ENCODE peak calls at places on chromosome 3, in four cellular contexts. J is NCI-H460, E is mesothelial cell of epicardium, B is T-helper 2 cell. F is an unnamed sample.

GRCh38 chr3:174413057-174413912 is 445.8 kb upstream of the NAALADL2 start:
- DNase-seq in J (no peak), E (no peak), B (no peak), F (no peak)

GRCh38 chr3:190120161-190121060 is at the start of gene P3H2:
- DNase-seq in J (peak), E (peak), B (no peak), F (no peak)

GRCh38 chr3:178417736-178418135 is 118.5 kb upstream of the KCNMB2 start:
- DNase-seq in J (no peak), E (no peak), B (no peak), F (no peak)

GRCh38 chr3:101809178-101810022 is 30.4 kb downstream of the NXPE3 start:
- DNase-seq in J (peak), E (no peak), B (peak), F (no peak)

GRCh38 chr3:183149915-183150825 is 12.4 kb downstream of the LAMP3 start:
- DNase-seq in J (no peak), E (no peak), B (no peak), F (no peak)

GRCh38 chr3:170724599-170724998 is 138.7 kb upstream of the SLC7A14 start:
- DNase-seq in J (no peak), E (no peak), B (no peak), F (peak)

GRCh38 chr3:16377196-16377595 is 112.2 kb downstream of the OXNAD1 start:
- DNase-seq in J (no peak), E (no peak), B (peak), F (no peak)

GRCh38 chr3:7382293-7383033 is 521.5 kb downstream of the GRM7 start:
- DNase-seq in J (no peak), E (no peak), B (no peak), F (peak)

GRCh38 chr3:158731938-158732855 is at the start of gene RARRES1:
- DNase-seq in J (no peak), E (peak), B (no peak), F (no peak)

GRCh38 chr3:122484985-122485384 is 29.8 kb downstream of the KPNA1 start:
- DNase-seq in J (no peak), E (no peak), B (no peak), F (peak)

GRCh38 chr3:29283297-29283681 is 2.4 kb downstream of the RBMS3 start:
- DNase-seq in J (no peak), E (no peak), B (no peak), F (no peak)

GRCh38 chr3:188840290-188840689 is 331.5 kb upstream of the TPRG1 start:
- DNase-seq in J (no peak), E (no peak), B (no peak), F (no peak)

GRCh38 chr3:131535596-131535995 is 32.8 kb upstream of the MRPL3 start:
- DNase-seq in J (no peak), E (no peak), B (no peak), F (peak)

GRCh38 chr3:195810455-195810845 is 1.3 kb downstream of the MUC4 start:
- DNase-seq in J (no peak), E (no peak), B (no peak), F (no peak)

GRCh38 chr3:44439499-44440295 is 37.8 kb downstream of the ZNF445 start:
- DNase-seq in J (no peak), E (no peak), B (peak), F (peak)

GRCh38 chr3:181362378-181362777 is 349.3 kb upstream of the SOX2 start:
- DNase-seq in J (no peak), E (no peak), B (no peak), F (peak)

GRCh38 chr3:4270726-4271125 is 32.4 kb upstream of the SETMAR start:
- DNase-seq in J (no peak), E (no peak), B (no peak), F (no peak)

GRCh38 chr3:122986790-122987189 is 40.8 kb downstream of the SEMA5B start:
- DNase-seq in J (no peak), E (no peak), B (no peak), F (no peak)

GRCh38 chr3:70053293-70053692 is 53.8 kb downstream of the SAMMSON start:
- DNase-seq in J (no peak), E (no peak), B (no peak), F (no peak)

GRCh38 chr3:15805756-15806266 is 8.0 kb upstream of the ANKRD28 start:
- DNase-seq in J (no peak), E (no peak), B (no peak), F (no peak)

GRCh38 chr3:106176734-106177133 is 307.9 kb upstream of the CBLB start:
- DNase-seq in J (no peak), E (no peak), B (peak), F (no peak)

GRCh38 chr3:23723153-23723552 is 82.6 kb upstream of the UBE2E1 start:
- DNase-seq in J (no peak), E (no peak), B (no peak), F (no peak)

GRCh38 chr3:138438896-138439295 is 4.5 kb downstream of the ESYT3 start:
- DNase-seq in J (no peak), E (no peak), B (no peak), F (no peak)

GRCh38 chr3:169966951-169967915 is 626 bp downstream of the SEC62 start:
- DNase-seq in J (peak), E (no peak), B (no peak), F (no peak)

GRCh38 chr3:29721789-29722188 is 440.9 kb downstream of the RBMS3 start:
- DNase-seq in J (no peak), E (no peak), B (no peak), F (no peak)

GRCh38 chr3:184005981-184006507 is 11.6 kb downstream of the ABCC5 start:
- DNase-seq in J (peak), E (peak), B (no peak), F (peak)

GRCh38 chr3:191141728-191142127 is 57.3 kb upstream of the OSTN start:
- DNase-seq in J (peak), E (no peak), B (no peak), F (peak)

GRCh38 chr3:59192473-59192872 is 142.6 kb upstream of the CFAP20DC start:
- DNase-seq in J (no peak), E (no peak), B (no peak), F (peak)